ENCODE peak calls at places on chromosome 14, in nine cellular contexts. V is stomach, E is fibroblast of lung, A is adrenal gland, D is IMR-90, R is tibial artery, M is PC-3, J is neural progenitor cell, F is neuronal stem cell. C is an unnamed sample.

GRCh38 chr14:94559638-94560290 is 1.5 kb upstream of the SERPINA4 start:
- DNase-seq in V (no peak), E (no peak), A (no peak), D (no peak), R (no peak), M (no peak), J (no peak), F (no peak), C (no peak)

GRCh38 chr14:21025374-21026151 is 702 bp upstream of the NDRG2 start:
- DNase-seq in V (peak; percentile 35), E (no peak), A (peak; percentile 74), D (no peak), R (peak; percentile 76), M (no peak), J (peak; percentile 58), F (peak; percentile 31), C (peak; percentile 56)

GRCh38 chr14:95507701-95508103 is 8.7 kb downstream of the SYNE3 start:
- DNase-seq in V (peak; percentile 51), E (peak; percentile 87), A (peak; percentile 78), D (peak; percentile 75), R (peak; percentile 63), M (peak; percentile 78), J (no peak), F (no peak), C (peak; percentile 58)

GRCh38 chr14:70188608-70189540 is at the start of gene SLC8A3:
- DNase-seq in V (peak; percentile 26), E (peak; percentile 48), A (peak; percentile 16), D (peak; percentile 37), R (no peak), M (no peak), J (peak; percentile 77), F (peak; percentile 53), C (peak; percentile 19)

GRCh38 chr14:55624913-55625312 is 44.9 kb downstream of the KTN1 start:
- DNase-seq in V (no peak), E (peak; percentile 73), A (no peak), D (no peak), R (no peak), M (no peak), J (no peak), F (no peak), C (no peak)

GRCh38 chr14:36256131-36256801 is 64.2 kb downstream of the MBIP start:
- DNase-seq in V (peak; percentile 65), E (no peak), A (no peak), D (no peak), R (peak; percentile 65), M (no peak), J (no peak), F (no peak), C (peak; percentile 74)

GRCh38 chr14:94213021-94213420 is 38.9 kb downstream of the PPP4R4 start:
- DNase-seq in V (no peak), E (peak; percentile 79), A (no peak), D (peak; percentile 34), R (no peak), M (peak; percentile 41), J (no peak), F (no peak), C (no peak)

GRCh38 chr14:52551696-52552062 is 626 bp downstream of the TXNDC16 start:
- DNase-seq in V (no peak), E (peak; percentile 30), A (no peak), D (peak; percentile 39), R (no peak), M (peak; percentile 48), J (peak; percentile 13), F (peak; percentile 17), C (peak; percentile 9)

GRCh38 chr14:65287264-65288131 is 125.0 kb upstream of the FUT8 start:
- DNase-seq in V (no peak), E (peak; percentile 20), A (no peak), D (no peak), R (no peak), M (no peak), J (no peak), F (no peak), C (no peak)

GRCh38 chr14:92439551-92440344 is 73.8 kb upstream of the RIN3 start:
- DNase-seq in V (no peak), E (no peak), A (no peak), D (no peak), R (no peak), M (no peak), J (no peak), F (no peak), C (no peak)

GRCh38 chr14:99234366-99234765 is 37.6 kb downstream of the BCL11B start:
- DNase-seq in V (no peak), E (no peak), A (no peak), D (no peak), R (no peak), M (no peak), J (no peak), F (no peak), C (no peak)

GRCh38 chr14:36655571-36655962 is 6.1 kb upstream of the PAX9 start:
- DNase-seq in V (no peak), E (no peak), A (no peak), D (no peak), R (no peak), M (no peak), J (peak; percentile 55), F (no peak), C (no peak)

GRCh38 chr14:22428681-22429315 is 160.2 kb downstream of the DAD1 start:
- DNase-seq in V (no peak), E (peak; percentile 69), A (peak; percentile 17), D (peak; percentile 22), R (no peak), M (no peak), J (no peak), F (no peak), C (no peak)

GRCh38 chr14:90555126-90556049 is 158.6 kb downstream of the CALM1 start:
- DNase-seq in V (no peak), E (no peak), A (no peak), D (no peak), R (no peak), M (no peak), J (no peak), F (no peak), C (no peak)

GRCh38 chr14:38404100-38404541 is 148.2 kb upstream of the CLEC14A start:
- DNase-seq in V (no peak), E (peak; percentile 89), A (no peak), D (peak; percentile 90), R (no peak), M (peak; percentile 57), J (no peak), F (no peak), C (no peak)

GRCh38 chr14:21399311-21399870 is 15.6 kb upstream of the SUPT16H start:
- DNase-seq in V (no peak), E (no peak), A (no peak), D (no peak), R (no peak), M (no peak), J (no peak), F (no peak), C (no peak)

GRCh38 chr14:85154714-85155113 is 375.2 kb upstream of the FLRT2 start:
- DNase-seq in V (no peak), E (no peak), A (no peak), D (no peak), R (no peak), M (no peak), J (no peak), F (no peak), C (no peak)

GRCh38 chr14:89572566-89573398 is 155.7 kb upstream of the FOXN3 start:
- DNase-seq in V (no peak), E (no peak), A (no peak), D (no peak), R (no peak), M (peak; percentile 2), J (no peak), F (no peak), C (no peak)

GRCh38 chr14:76329951-76330350 is 46.0 kb upstream of the ESRRB start:
- DNase-seq in V (no peak), E (no peak), A (no peak), D (no peak), R (no peak), M (no peak), J (peak; percentile 28), F (no peak), C (no peak)

GRCh38 chr14:102095231-102095870 is 8.5 kb upstream of the HSP90AA1 start:
- DNase-seq in V (no peak), E (peak; percentile 49), A (no peak), D (peak; percentile 66), R (no peak), M (peak; percentile 37), J (no peak), F (no peak), C (no peak)

DNA sequence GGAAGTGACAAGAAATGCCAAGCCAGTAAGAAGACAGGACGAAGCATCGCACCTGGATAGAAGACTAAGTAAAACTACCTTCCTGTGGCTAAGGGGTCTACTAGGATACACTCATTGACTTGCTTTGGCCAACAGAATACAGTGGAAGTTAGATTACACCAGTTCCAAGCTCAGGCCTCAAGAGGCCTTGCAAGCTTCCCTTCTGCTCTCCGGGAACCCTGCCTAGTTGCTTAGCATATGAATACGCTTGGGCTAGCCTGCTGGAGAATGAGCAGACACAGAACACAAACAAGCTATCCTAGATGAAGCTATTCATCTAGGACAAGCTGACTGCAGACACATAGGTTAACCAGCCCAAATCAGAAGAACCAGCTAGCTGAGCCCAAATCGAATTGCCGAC is 97.0 kb downstream of the DPF3 start:
- DNase-seq in V (no peak), E (no peak), A (no peak), D (no peak), R (no peak), M (no peak), J (peak; percentile 51), F (no peak), C (no peak)
- H3K4me3 ChIP-seq in V (no peak overlapping the region), E (no peak overlapping the region), A (no peak overlapping the region), D (no peak overlapping the region), R (no peak overlapping the region), M (no peak overlapping the region), J (no peak overlapping the region), F (no peak overlapping the region), C (no peak overlapping the region)

GRCh38 chr14:103890052-103890371 is 38.2 kb upstream of the TDRD9 start:
- DNase-seq in V (no peak), E (no peak), A (no peak), D (no peak), R (no peak), M (no peak), J (no peak), F (no peak), C (no peak)
- H3K27ac ChIP-seq in V (peak overlapping the region; percentile 85), E (no peak overlapping the region), A (no peak overlapping the region), D (no peak overlapping the region), R (no peak overlapping the region), M (no peak overlapping the region), J (no peak overlapping the region), F (no peak overlapping the region), C (no peak overlapping the region)

DNA sequence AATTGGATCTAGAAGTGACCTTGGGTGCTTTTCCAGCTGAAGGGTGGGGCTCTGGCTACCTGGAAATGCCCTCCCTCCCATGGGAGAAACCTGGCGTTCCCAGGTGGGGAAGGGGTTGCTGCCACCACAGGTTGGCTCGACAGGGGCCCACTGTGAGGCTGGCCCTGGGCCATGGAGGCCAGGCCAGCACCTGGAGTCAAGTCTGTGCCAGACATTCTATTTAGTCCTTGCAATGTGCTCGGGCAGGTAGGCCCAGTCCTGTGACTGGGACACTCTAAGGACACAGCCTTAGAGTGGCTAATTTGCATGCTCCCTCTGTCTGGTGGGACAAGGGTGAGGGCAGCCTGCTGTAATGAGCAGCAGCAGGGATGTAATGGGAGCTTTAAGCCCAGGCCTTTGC is 11.9 kb downstream of the VRTN start:
- DNase-seq in V (no peak), E (no peak), A (no peak), D (no peak), R (no peak), M (no peak), J (no peak), F (no peak), C (no peak)
- H3K27me3 ChIP-seq in V (peaks cover 25% of the 10 kb centered on the region), E (peaks cover 6% of the 10 kb centered on the region), A (no peaks in the 10 kb centered on the region), D (peaks cover 47% of the 10 kb centered on the region), R (no peaks in the 10 kb centered on the region), M (no peaks in the 10 kb centered on the region), J (no peaks in the 10 kb centered on the region), F (no peaks in the 10 kb centered on the region), C (no peaks in the 10 kb centered on the region)

GRCh38 chr14:73785834-73786631 is 65.6 kb upstream of the PTGR2 start:
- DNase-seq in V (peak; percentile 79), E (peak; percentile 86), A (peak; percentile 83), D (peak; percentile 96), R (peak; percentile 88), M (peak; percentile 86), J (peak; percentile 69), F (no peak), C (peak; percentile 74)
- H3K4me3 ChIP-seq in V (peak overlapping the region; percentile 61), E (peak overlapping the region; percentile 74), A (no peak overlapping the region), D (peak overlapping the region; percentile 65), R (peak overlapping the region; percentile 66), M (peak overlapping the region; percentile 73), J (peak overlapping the region; percentile 61), F (peak overlapping the region; percentile 89), C (peak overlapping the region; percentile 67)